ENCODE peak calls at places on chromosomes 1 and 21, in five cellular contexts. One of them, this sample, is unnamed.

GRCh38 chr1:195238313-195238712 is 1369.9 kb downstream of the KCNT2 start:
- DNase-seq in hepatocyte: no peak
- DNase-seq in A549: no peak
- DNase-seq in HCT116: no peak
- DNase-seq in IMR-90: no peak
- DNase-seq in this sample: no peak

GRCh38 chr1:47559944-47560695 is 122.3 kb downstream of the FOXD2 start:
- DNase-seq in hepatocyte: peak
- DNase-seq in A549: no peak
- DNase-seq in HCT116: no peak
- DNase-seq in IMR-90: no peak
- DNase-seq in this sample: no peak

GRCh38 chr1:113747376-113747775 is 11.9 kb downstream of the PHTF1 start:
- DNase-seq in hepatocyte: no peak
- DNase-seq in A549: no peak
- DNase-seq in HCT116: no peak
- DNase-seq in IMR-90: peak
- DNase-seq in this sample: no peak

GRCh38 chr1:151055581-151055980 is 3.8 kb downstream of the CDC42SE1 start:
- DNase-seq in hepatocyte: no peak
- DNase-seq in A549: no peak
- DNase-seq in HCT116: no peak
- DNase-seq in IMR-90: no peak
- DNase-seq in this sample: no peak

GRCh38 chr1:233107130-233107529 is 156.7 kb downstream of the NTPCR start:
- DNase-seq in hepatocyte: no peak
- DNase-seq in A549: peak
- DNase-seq in HCT116: no peak
- DNase-seq in IMR-90: no peak
- DNase-seq in this sample: no peak

GRCh38 chr1:229893762-229894444 is 173.1 kb upstream of the GALNT2 start:
- DNase-seq in hepatocyte: no peak
- DNase-seq in A549: no peak
- DNase-seq in HCT116: no peak
- DNase-seq in IMR-90: no peak
- DNase-seq in this sample: no peak

GRCh38 chr1:63169057-63169456 is 153.3 kb upstream of the FOXD3 start:
- DNase-seq in hepatocyte: no peak
- DNase-seq in A549: no peak
- DNase-seq in HCT116: no peak
- DNase-seq in IMR-90: no peak
- DNase-seq in this sample: no peak

GRCh38 chr1:56953386-56953785 is 12.4 kb downstream of the C8B start:
- DNase-seq in hepatocyte: no peak
- DNase-seq in A549: no peak
- DNase-seq in HCT116: no peak
- DNase-seq in IMR-90: no peak
- DNase-seq in this sample: no peak

GRCh38 chr1:209948155-209948554 is 10.1 kb downstream of the SYT14 start:
- DNase-seq in hepatocyte: no peak
- DNase-seq in A549: no peak
- DNase-seq in HCT116: no peak
- DNase-seq in IMR-90: no peak
- DNase-seq in this sample: no peak

GRCh38 chr1:22641906-22642636 is 1.4 kb upstream of the C1QC start:
- DNase-seq in hepatocyte: peak
- DNase-seq in A549: peak
- DNase-seq in HCT116: no peak
- DNase-seq in IMR-90: peak
- DNase-seq in this sample: peak

GRCh38 chr1:99697570-99697969 is 51.7 kb downstream of the PALMD start:
- DNase-seq in hepatocyte: no peak
- DNase-seq in A549: no peak
- DNase-seq in HCT116: no peak
- DNase-seq in IMR-90: no peak
- DNase-seq in this sample: no peak

GRCh38 chr1:177411371-177411770 is 240.6 kb downstream of the BRINP2 start:
- DNase-seq in hepatocyte: no peak
- DNase-seq in A549: no peak
- DNase-seq in HCT116: no peak
- DNase-seq in IMR-90: no peak
- DNase-seq in this sample: no peak

GRCh38 chr1:87392241-87393192 is 63.8 kb downstream of the LMO4 start:
- DNase-seq in hepatocyte: peak
- DNase-seq in A549: peak
- DNase-seq in HCT116: no peak
- DNase-seq in IMR-90: peak
- DNase-seq in this sample: no peak

GRCh38 chr1:92992877-92993276 is 31.6 kb upstream of the DIPK1A start:
- DNase-seq in hepatocyte: no peak
- DNase-seq in A549: no peak
- DNase-seq in HCT116: no peak
- DNase-seq in IMR-90: no peak
- DNase-seq in this sample: no peak

GRCh38 chr1:914253-914890 is 9.4 kb upstream of the SAMD11 start:
- DNase-seq in hepatocyte: no peak
- DNase-seq in A549: no peak
- DNase-seq in HCT116: no peak
- DNase-seq in IMR-90: no peak
- DNase-seq in this sample: no peak

GRCh38 chr21:45114072-45114471 is 39.7 kb downstream of the ADARB1 start:
- DNase-seq in hepatocyte: no peak
- DNase-seq in A549: no peak
- DNase-seq in HCT116: no peak
- DNase-seq in IMR-90: no peak
- DNase-seq in this sample: no peak

GRCh38 chr21:45117314-45117713 is 42.9 kb downstream of the ADARB1 start:
- DNase-seq in hepatocyte: no peak
- DNase-seq in A549: no peak
- DNase-seq in HCT116: no peak
- DNase-seq in IMR-90: no peak
- DNase-seq in this sample: no peak

GRCh38 chr21:45114475-45114874 is 40.1 kb downstream of the ADARB1 start:
- DNase-seq in hepatocyte: no peak
- DNase-seq in A549: no peak
- DNase-seq in HCT116: no peak
- DNase-seq in IMR-90: no peak
- DNase-seq in this sample: no peak

GRCh38 chr21:45115141-45115540 is 40.8 kb downstream of the ADARB1 start:
- DNase-seq in hepatocyte: no peak
- DNase-seq in A549: no peak
- DNase-seq in HCT116: no peak
- DNase-seq in IMR-90: no peak
- DNase-seq in this sample: no peak

DNA sequence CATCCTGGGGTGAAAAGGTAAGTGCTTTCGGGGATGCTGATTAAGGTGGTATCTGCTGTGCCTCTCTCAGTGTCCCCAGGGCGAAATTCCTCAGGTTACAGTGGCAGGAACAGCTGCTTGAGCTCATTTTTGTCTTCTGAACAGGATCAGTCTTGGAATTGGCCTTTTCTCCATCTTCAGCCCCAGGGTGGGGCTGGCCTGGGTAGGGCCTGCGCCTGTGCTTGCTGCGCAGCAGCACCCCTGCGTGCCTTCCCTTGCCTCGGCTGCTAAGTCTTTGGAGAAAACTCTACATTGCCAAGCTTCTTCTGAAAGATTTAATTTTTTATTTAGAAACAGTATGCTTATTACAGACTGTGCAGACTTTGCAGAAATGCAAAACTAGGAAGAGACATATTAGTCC is 41.7 kb downstream of the ADARB1 start:
- DNase-seq in hepatocyte: no peak
- DNase-seq in A549: no peak
- DNase-seq in HCT116: no peak
- DNase-seq in IMR-90: no peak
- DNase-seq in this sample: no peak
- H3K4me2 ChIP-seq in hepatocyte: no peak
- H3K4me2 ChIP-seq in A549: no peak
- H3K4me2 ChIP-seq in HCT116: no peak
- H3K4me2 ChIP-seq in IMR-90: no peak
- H3K4me2 ChIP-seq in this sample: no peak

GRCh38 chr1:38941527-38942019 is at the start of gene RHBDL2:
- DNase-seq in hepatocyte: no peak
- DNase-seq in A549: peak
- DNase-seq in HCT116: no peak
- DNase-seq in IMR-90: peak
- DNase-seq in this sample: no peak
- H3K4me2 ChIP-seq in hepatocyte: no peak
- H3K4me2 ChIP-seq in A549: peak
- H3K4me2 ChIP-seq in HCT116: no peak
- H3K4me2 ChIP-seq in IMR-90: peak
- H3K4me2 ChIP-seq in this sample: no peak

GRCh38 chr1:215636258-215636965 is 69.3 kb downstream of the KCTD3 start:
- DNase-seq in hepatocyte: peak
- DNase-seq in A549: no peak
- DNase-seq in HCT116: no peak
- DNase-seq in IMR-90: peak
- DNase-seq in this sample: no peak
- H3K4me2 ChIP-seq in hepatocyte: peak
- H3K4me2 ChIP-seq in A549: peak
- H3K4me2 ChIP-seq in HCT116: no peak
- H3K4me2 ChIP-seq in IMR-90: peak
- H3K4me2 ChIP-seq in this sample: no peak

GRCh38 chr1:242146640-242147039 is 147.7 kb upstream of the MAP1LC3C start:
- DNase-seq in hepatocyte: no peak
- DNase-seq in A549: no peak
- DNase-seq in HCT116: no peak
- DNase-seq in IMR-90: no peak
- DNase-seq in this sample: no peak

GRCh38 chr1:242147096-242147976 is 148.4 kb upstream of the MAP1LC3C start:
- DNase-seq in hepatocyte: peak
- DNase-seq in A549: peak
- DNase-seq in HCT116: no peak
- DNase-seq in IMR-90: no peak
- DNase-seq in this sample: no peak
- H3K4me2 ChIP-seq in hepatocyte: peak
- H3K4me2 ChIP-seq in A549: peak
- H3K4me2 ChIP-seq in HCT116: no peak
- H3K4me2 ChIP-seq in IMR-90: no peak
- H3K4me2 ChIP-seq in this sample: no peak

GRCh38 chr1:98661544-98662353 is at the start of gene SNX7:
- DNase-seq in hepatocyte: peak
- DNase-seq in A549: peak
- DNase-seq in HCT116: peak
- DNase-seq in IMR-90: peak
- DNase-seq in this sample: no peak
- H3K4me2 ChIP-seq in hepatocyte: peak
- H3K4me2 ChIP-seq in A549: peak
- H3K4me2 ChIP-seq in HCT116: peak
- H3K4me2 ChIP-seq in IMR-90: peak
- H3K4me2 ChIP-seq in this sample: no peak

GRCh38 chr21:23452384-23453083 is 2154.7 kb downstream of the MRPL39 start:
- DNase-seq in hepatocyte: peak
- DNase-seq in A549: no peak
- DNase-seq in HCT116: no peak
- DNase-seq in IMR-90: no peak
- DNase-seq in this sample: no peak
- H3K4me2 ChIP-seq in hepatocyte: peak
- H3K4me2 ChIP-seq in A549: no peak
- H3K4me2 ChIP-seq in HCT116: no peak
- H3K4me2 ChIP-seq in IMR-90: no peak
- H3K4me2 ChIP-seq in this sample: no peak

DNA sequence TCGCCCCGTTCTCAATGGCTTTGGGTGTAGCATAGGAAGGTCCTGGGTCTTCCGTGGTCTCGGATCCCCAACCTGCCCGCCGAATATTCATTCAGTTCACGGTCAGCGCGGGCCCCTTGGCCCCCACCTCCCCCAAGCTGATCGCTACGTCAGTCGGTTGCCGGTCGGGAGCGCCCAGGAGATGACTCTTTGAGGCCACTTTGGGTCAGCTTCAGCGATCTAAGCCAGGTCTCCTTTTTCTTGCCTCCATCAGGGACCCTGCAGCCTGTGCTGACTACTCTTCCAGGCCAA is 12.8 kb downstream of the HLX start:
- DNase-seq in hepatocyte: no peak
- DNase-seq in A549: no peak
- DNase-seq in HCT116: no peak
- DNase-seq in IMR-90: no peak
- DNase-seq in this sample: no peak
- H3K4me2 ChIP-seq in hepatocyte: no peak
- H3K4me2 ChIP-seq in A549: no peak
- H3K4me2 ChIP-seq in HCT116: no peak
- H3K4me2 ChIP-seq in IMR-90: no peak
- H3K4me2 ChIP-seq in this sample: no peak

GRCh38 chr1:107093385-107093784 is 36.9 kb downstream of the PRMT6 start:
- DNase-seq in hepatocyte: no peak
- DNase-seq in A549: no peak
- DNase-seq in HCT116: no peak
- DNase-seq in IMR-90: no peak
- DNase-seq in this sample: no peak

GRCh38 chr1:107091418-107091817 is 34.9 kb downstream of the PRMT6 start:
- DNase-seq in hepatocyte: no peak
- DNase-seq in A549: no peak
- DNase-seq in HCT116: no peak
- DNase-seq in IMR-90: no peak
- DNase-seq in this sample: no peak

GRCh38 chr1:107096690-107097089 is 40.2 kb downstream of the PRMT6 start:
- DNase-seq in hepatocyte: no peak
- DNase-seq in A549: no peak
- DNase-seq in HCT116: no peak
- DNase-seq in IMR-90: no peak
- DNase-seq in this sample: no peak
- H3K4me2 ChIP-seq in hepatocyte: no peak
- H3K4me2 ChIP-seq in A549: no peak
- H3K4me2 ChIP-seq in HCT116: no peak
- H3K4me2 ChIP-seq in IMR-90: no peak
- H3K4me2 ChIP-seq in this sample: no peak

DNA sequence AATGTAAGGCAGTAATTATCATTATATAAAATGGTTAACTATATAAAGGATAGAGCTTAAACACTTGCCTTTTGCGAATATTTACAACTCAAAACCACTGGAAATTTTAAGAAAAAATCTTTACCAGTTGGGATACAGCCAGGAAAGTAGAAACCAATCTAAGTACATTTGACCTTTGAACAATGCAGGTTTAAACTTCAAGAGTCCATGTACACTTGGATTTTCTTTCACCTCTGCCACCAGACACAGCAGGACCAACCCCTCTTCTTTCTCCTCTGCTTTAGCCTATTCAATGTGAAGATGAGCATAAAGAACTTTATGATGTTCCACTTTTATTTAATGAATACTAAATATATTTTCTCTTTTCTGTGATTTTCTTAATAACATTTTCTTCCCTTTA is 361.1 kb downstream of the NEGR1 start:
- DNase-seq in hepatocyte: no peak
- DNase-seq in A549: no peak
- DNase-seq in HCT116: no peak
- DNase-seq in IMR-90: no peak
- DNase-seq in this sample: no peak
- H3K4me2 ChIP-seq in hepatocyte: no peak
- H3K4me2 ChIP-seq in A549: no peak
- H3K4me2 ChIP-seq in HCT116: no peak
- H3K4me2 ChIP-seq in IMR-90: no peak
- H3K4me2 ChIP-seq in this sample: no peak

GRCh38 chr21:26965091-26965566 is 1.8 kb downstream of the ADAMTS5 start:
- DNase-seq in hepatocyte: no peak
- DNase-seq in A549: no peak
- DNase-seq in HCT116: no peak
- DNase-seq in IMR-90: no peak
- DNase-seq in this sample: no peak
- H3K4me2 ChIP-seq in hepatocyte: peak
- H3K4me2 ChIP-seq in A549: no peak
- H3K4me2 ChIP-seq in HCT116: no peak
- H3K4me2 ChIP-seq in IMR-90: peak
- H3K4me2 ChIP-seq in this sample: no peak